ENCODE peak calls at places on chromosomes 7 and 10, in six cellular contexts. P, Z, O, B, U and R are unnamed samples.

GRCh38 chr10:48599830-48600134 is 5.1 kb downstream of the ARHGAP22 start:
- DNase-seq in P (no peak), Z (no peak), O (no peak), B (no peak), U (no peak), R (no peak)

GRCh38 chr7:105257338-105257737 is 131.4 kb downstream of the SRPK2 start:
- DNase-seq in P (no peak), Z (no peak), O (peak; percentile 24), B (no peak), U (no peak), R (no peak)

GRCh38 chr10:22443200-22443881 is 98.0 kb downstream of the SPAG6 start:
- DNase-seq in P (peak; percentile 47), Z (no peak), O (no peak), B (no peak), U (no peak), R (no peak)

GRCh38 chr10:45373783-45374450 is at the start of gene ALOX5:
- DNase-seq in P (no peak), Z (no peak), O (no peak), B (peak; percentile 5), U (peak; percentile 86), R (no peak)

GRCh38 chr7:42269161-42269560 is 32.2 kb upstream of the GLI3 start:
- DNase-seq in P (no peak), Z (no peak), O (no peak), B (no peak), U (no peak), R (no peak)

GRCh38 chr7:157881062-157881771 is 544.4 kb downstream of the DNAJB6 start:
- DNase-seq in P (no peak), Z (no peak), O (no peak), B (no peak), U (no peak), R (no peak)

GRCh38 chr10:49054753-49055152 is 60.6 kb downstream of the VSTM4 start:
- DNase-seq in P (no peak), Z (no peak), O (no peak), B (no peak), U (no peak), R (no peak)

GRCh38 chr10:15348579-15348978 is 22.5 kb downstream of the FAM171A1 start:
- DNase-seq in P (no peak), Z (no peak), O (peak; percentile 35), B (no peak), U (no peak), R (no peak)

GRCh38 chr10:29630205-29631048 is 4.3 kb downstream of the SVIL start:
- DNase-seq in P (no peak), Z (no peak), O (no peak), B (no peak), U (no peak), R (no peak)

GRCh38 chr10:34351161-34351560 is 463.9 kb downstream of the PARD3 start:
- DNase-seq in P (no peak), Z (no peak), O (no peak), B (no peak), U (no peak), R (no peak)

GRCh38 chr10:130357226-130357625 is 221.0 kb downstream of the GLRX3 start:
- DNase-seq in P (no peak), Z (no peak), O (no peak), B (no peak), U (no peak), R (no peak)

GRCh38 chr7:14905764-14906163 is 3.2 kb upstream of the DGKB start:
- DNase-seq in P (no peak), Z (no peak), O (no peak), B (no peak), U (no peak), R (no peak)

GRCh38 chr10:22615819-22616499 is 98.4 kb downstream of the PIP4K2A start:
- DNase-seq in P (peak; percentile 72), Z (no peak), O (no peak), B (peak; percentile 56), U (peak; percentile 74), R (no peak)

GRCh38 chr7:54967384-54967783 is 51.4 kb upstream of the EGFR start:
- DNase-seq in P (peak; percentile 22), Z (no peak), O (no peak), B (no peak), U (no peak), R (no peak)

GRCh38 chr7:45919947-45920542 is 1.0 kb downstream of the IGFBP3 start:
- DNase-seq in P (no peak), Z (no peak), O (no peak), B (no peak), U (no peak), R (no peak)

GRCh38 chr7:81173766-81174281 is 255.0 kb upstream of the SEMA3C start:
- DNase-seq in P (no peak), Z (no peak), O (peak; percentile 83), B (no peak), U (no peak), R (no peak)

GRCh38 chr7:1971946-1972654 is 260.6 kb downstream of the MAD1L1 start:
- DNase-seq in P (no peak), Z (no peak), O (no peak), B (no peak), U (peak; percentile 12), R (no peak)

GRCh38 chr7:73718438-73718881 is 1.0 kb downstream of the STX1A start:
- DNase-seq in P (no peak), Z (no peak), O (no peak), B (no peak), U (no peak), R (no peak)

GRCh38 chr10:15227611-15228372 is 59.3 kb upstream of the NMT2 start:
- DNase-seq in P (no peak), Z (no peak), O (no peak), B (no peak), U (no peak), R (no peak)

GRCh38 chr10:22760025-22760424 is 45.6 kb upstream of the PIP4K2A start:
- DNase-seq in P (peak; percentile 72), Z (no peak), O (no peak), B (no peak), U (no peak), R (no peak)

GRCh38 chr7:78254397-78255055 is 456.0 kb downstream of the PHTF2 start:
- DNase-seq in P (no peak), Z (no peak), O (no peak), B (no peak), U (no peak), R (no peak)

GRCh38 chr7:70432567-70433001 is 699.4 kb upstream of the GALNT17 start:
- DNase-seq in P (no peak), Z (no peak), O (no peak), B (no peak), U (no peak), R (no peak)

GRCh38 chr10:120979435-120980315 is 128.5 kb downstream of the WDR11 start:
- DNase-seq in P (peak; percentile 16), Z (no peak), O (no peak), B (no peak), U (no peak), R (no peak)

GRCh38 chr7:10888861-10889260 is 84.8 kb upstream of the PHF14 start:
- DNase-seq in P (no peak), Z (no peak), O (no peak), B (peak; percentile 25), U (no peak), R (no peak)

GRCh38 chr10:110147961-110148360 is 59.4 kb upstream of the MXI1 start:
- DNase-seq in P (no peak), Z (no peak), O (peak; percentile 45), B (no peak), U (no peak), R (no peak)

GRCh38 chr7:66114743-66115727 is at the start of gene CRCP:
- DNase-seq in P (peak; percentile 87), Z (peak; percentile 46), O (peak; percentile 90), B (peak; percentile 85), U (peak; percentile 89), R (peak; percentile 29)

GRCh38 chr10:132689721-132690360 is 96.1 kb downstream of the NKX6-2 start:
- DNase-seq in P (no peak), Z (no peak), O (no peak), B (no peak), U (peak; percentile 13), R (no peak)

GRCh38 chr10:95865814-95866447 is 41.8 kb upstream of the CC2D2B start:
- DNase-seq in P (peak; percentile 78), Z (no peak), O (no peak), B (no peak), U (no peak), R (no peak)

GRCh38 chr7:79666472-79666871 is 213.0 kb upstream of the MAGI2 start:
- DNase-seq in P (no peak), Z (no peak), O (no peak), B (no peak), U (no peak), R (no peak)

GRCh38 chr10:44973323-44974081 is 5.1 kb downstream of the DEPP1 start:
- DNase-seq in P (no peak), Z (no peak), O (peak; percentile 52), B (no peak), U (peak; percentile 46), R (no peak)

GRCh38 chr10:33509231-33509871 is 174.9 kb upstream of the NRP1 start:
- DNase-seq in P (peak; percentile 92), Z (no peak), O (peak; percentile 28), B (no peak), U (peak; percentile 79), R (no peak)

GRCh38 chr7:17716816-17717215 is 223.5 kb downstream of the SNX13 start:
- DNase-seq in P (no peak), Z (no peak), O (no peak), B (no peak), U (no peak), R (no peak)
- H3K4me1 ChIP-seq in P (no peaks in the 10 kb centered on the region), Z (no peaks in the 10 kb centered on the region), O (peaks cover 4% of the 10 kb centered on the region), B (no peaks in the 10 kb centered on the region), U (no peaks in the 10 kb centered on the region), R (no peaks in the 10 kb centered on the region)

DNA sequence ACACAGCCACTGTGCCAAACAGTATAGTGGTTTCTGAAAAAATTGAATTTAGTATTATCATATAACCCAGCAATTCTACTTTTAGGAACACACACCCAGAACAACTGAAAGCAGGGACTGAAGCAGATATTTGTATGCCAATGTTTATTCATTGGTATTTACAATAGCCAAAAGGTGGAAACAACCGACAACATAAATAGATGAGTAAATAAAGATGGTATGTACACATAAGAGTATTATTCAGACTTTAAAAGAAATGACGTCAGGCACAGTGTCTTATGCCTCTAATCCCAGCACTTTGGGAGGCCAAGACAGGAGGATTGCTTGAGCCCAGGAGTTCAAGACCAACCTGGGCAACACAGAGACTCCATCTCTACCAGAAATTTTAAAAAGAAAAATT is 7.2 kb downstream of the CDCA7L start:
- DNase-seq in P (no peak), Z (no peak), O (no peak), B (no peak), U (no peak), R (no peak)
- H3K4me1 ChIP-seq in P (no peaks in the 10 kb centered on the region), Z (peaks cover 4% of the 10 kb centered on the region), O (no peaks in the 10 kb centered on the region), B (peaks cover under 1% of the 10 kb centered on the region), U (no peaks in the 10 kb centered on the region), R (peaks cover 40% of the 10 kb centered on the region)

GRCh38 chr7:85774931-85775330 is 588.1 kb upstream of the SEMA3D start:
- DNase-seq in P (no peak), Z (no peak), O (no peak), B (no peak), U (no peak), R (no peak)
- H3K4me1 ChIP-seq in P (no peaks in the 10 kb centered on the region), Z (no peaks in the 10 kb centered on the region), O (no peaks in the 10 kb centered on the region), B (no peaks in the 10 kb centered on the region), U (no peaks in the 10 kb centered on the region), R (no peaks in the 10 kb centered on the region)

GRCh38 chr7:155305251-155305904 is 7.7 kb downstream of the INSIG1 start:
- DNase-seq in P (no peak), Z (no peak), O (no peak), B (no peak), U (no peak), R (no peak)
- H3K4me1 ChIP-seq in P (no peaks in the 10 kb centered on the region), Z (no peaks in the 10 kb centered on the region), O (no peaks in the 10 kb centered on the region), B (peaks cover 12% of the 10 kb centered on the region), U (no peaks in the 10 kb centered on the region), R (no peaks in the 10 kb centered on the region)